ENCODE peak calls at places on chromosome 14, in seven cellular contexts. H, F, Y, I, J, E and A are unnamed samples.
A peak's percentile ranks its signal among the peaks of the same experiment; 100 is the strongest.

GRCh38 chr14:58078068-58078467 is 73.9 kb downstream of the ARMH4 start:
- DNase-seq in F (no peak), J (no peak), E (no peak), Y (no peak), I (no peak), H (no peak), A (no peak)

GRCh38 chr14:103890836-103891666 is 37.2 kb upstream of the TDRD9 start:
- DNase-seq in E (no peak), F (peak; percentile 42), H (no peak), J (peak; percentile 34), I (no peak), Y (no peak), A (peak; percentile 84)

GRCh38 chr14:85483652-85484051 is 46.3 kb upstream of the FLRT2 start:
- DNase-seq in H (no peak), Y (no peak), I (no peak), E (no peak), F (no peak), J (no peak), A (no peak)

GRCh38 chr14:55139696-55140509 is 10.9 kb downstream of the LGALS3 start:
- DNase-seq in E (no peak), J (no peak), I (no peak), F (peak; percentile 49), H (no peak), Y (no peak), A (no peak)

GRCh38 chr14:24155100-24155499 is 6.0 kb upstream of the IRF9 start:
- DNase-seq in J (no peak), Y (no peak), H (no peak), E (no peak), I (no peak), F (no peak), A (no peak)

GRCh38 chr14:69002069-69002468 is 23.0 kb upstream of the ACTN1 start:
- DNase-seq in Y (peak; percentile 51), E (no peak), F (no peak), H (no peak), I (no peak), J (peak; percentile 73), A (peak; percentile 94)

GRCh38 chr14:74526854-74527585 is 33.5 kb downstream of the ISCA2 start:
- DNase-seq in I (no peak), J (no peak), E (no peak), H (no peak), F (no peak), Y (no peak), A (peak; percentile 48)

GRCh38 chr14:105136401-105137322 is 31.9 kb downstream of the JAG2 start:
- DNase-seq in J (no peak), F (no peak), Y (no peak), I (no peak), E (peak; percentile 45), H (no peak), A (no peak)

GRCh38 chr14:68950111-68950510 is 29.0 kb downstream of the ACTN1 start:
- DNase-seq in I (no peak), Y (no peak), H (no peak), J (peak; percentile 53), E (no peak), F (no peak), A (no peak)

GRCh38 chr14:69284170-69284569 is 24.2 kb downstream of the GALNT16 start:
- DNase-seq in E (no peak), Y (no peak), I (no peak), F (no peak), H (no peak), J (no peak), A (no peak)

GRCh38 chr14:106883218-106883692 is 1356.9 kb downstream of the TMEM121 start:
- DNase-seq in I (no peak), E (peak; percentile 56), Y (peak; percentile 7), J (peak; percentile 39), F (peak; percentile 27), H (no peak), A (no peak)

GRCh38 chr14:24274101-24274543 is 2.7 kb upstream of the RABGGTA start:
- DNase-seq in J (no peak), Y (peak; percentile 71), F (no peak), I (no peak), E (no peak), H (peak; percentile 93), A (no peak)

GRCh38 chr14:53613404-53614253 is 343.0 kb downstream of the BMP4 start:
- DNase-seq in E (no peak), J (peak; percentile 100), F (no peak), H (peak; percentile 98), I (peak; percentile 86), Y (no peak), A (peak; percentile 35)

GRCh38 chr14:103121846-103122577 is 1.2 kb upstream of the TNFAIP2 start:
- DNase-seq in E (peak; percentile 80), J (peak; percentile 74), Y (peak; percentile 90), H (no peak), I (no peak), F (peak; percentile 86), A (peak; percentile 73)

GRCh38 chr14:29757711-29758233 is 169.9 kb downstream of the PRKD1 start:
- DNase-seq in F (no peak), E (no peak), I (no peak), Y (no peak), J (no peak), H (no peak), A (no peak)

GRCh38 chr14:74507085-74507484 is 13.5 kb downstream of the ISCA2 start:
- DNase-seq in J (no peak), I (no peak), H (no peak), E (no peak), F (no peak), Y (no peak), A (no peak)

GRCh38 chr14:64605926-64606685 is 56.3 kb downstream of the PPP1R36 start:
- DNase-seq in Y (no peak), H (no peak), E (peak; percentile 33), J (no peak), I (no peak), F (no peak), A (no peak)

GRCh38 chr14:64601571-64601970 is 51.8 kb downstream of the PPP1R36 start:
- DNase-seq in H (no peak), I (no peak), E (peak; percentile 35), Y (no peak), J (no peak), F (no peak), A (no peak)

GRCh38 chr14:64604001-64604400 is 54.2 kb downstream of the PPP1R36 start:
- DNase-seq in Y (no peak), F (no peak), I (no peak), J (no peak), H (no peak), E (no peak), A (no peak)

GRCh38 chr14:64604854-64605253 is 55.1 kb downstream of the PPP1R36 start:
- DNase-seq in E (peak; percentile 7), F (no peak), Y (no peak), H (no peak), I (no peak), J (no peak), A (no peak)

GRCh38 chr14:64602826-64603225 is 53.1 kb downstream of the PPP1R36 start:
- DNase-seq in Y (no peak), E (no peak), I (no peak), J (peak; percentile 6), H (no peak), F (no peak), A (no peak)
- TF ChIP-seq JUND in Y (no peak), E (no peak), I (no peak), J (no peak), H (no peak), F (no peak), A (no peak)

GRCh38 chr14:61479746-61480502 is 158.5 kb downstream of the PRKCH start:
- DNase-seq in F (no peak), J (no peak), E (no peak), H (no peak), I (no peak), Y (no peak), A (no peak)
- TF ChIP-seq JUND in F (no peak), J (no peak), E (no peak), H (no peak), I (peak; percentile 25), Y (no peak), A (no peak)

GRCh38 chr14:101600336-101600890 is 39.1 kb downstream of the DIO3 start:
- DNase-seq in F (peak; percentile 12), H (no peak), Y (no peak), E (no peak), J (no peak), I (no peak), A (no peak)
- TF ChIP-seq JUND in F (no peak), H (no peak), Y (no peak), E (no peak), J (no peak), I (no peak), A (no peak)

GRCh38 chr14:21039585-21040369 is 2.4 kb upstream of the RNASE7 start:
- DNase-seq in F (peak; percentile 56), Y (peak; percentile 73), J (peak; percentile 85), E (peak; percentile 53), I (peak; percentile 41), H (no peak), A (peak; percentile 79)
- TF ChIP-seq JUND in F (no peak), Y (no peak), J (no peak), E (no peak), I (no peak), H (no peak), A (no peak)

DNA sequence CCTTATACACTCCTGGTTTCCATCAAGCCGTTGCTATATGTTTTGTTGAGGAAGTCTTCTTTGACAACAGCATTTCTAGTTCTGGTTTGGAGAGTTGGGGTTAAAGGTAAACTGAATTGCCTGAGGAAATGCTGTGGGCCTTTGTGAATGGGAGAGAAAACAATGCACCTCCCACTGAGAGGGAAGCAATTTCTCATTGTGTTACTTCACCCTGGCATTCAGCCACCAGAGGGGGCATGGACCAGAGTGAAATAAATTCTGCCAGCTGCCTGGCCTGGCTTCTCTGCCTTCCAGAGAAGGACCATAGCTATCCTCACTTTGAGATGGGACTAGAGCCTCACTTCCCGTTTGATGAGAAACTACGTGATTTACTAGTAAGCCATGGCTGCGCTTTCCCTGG is 475.3 kb downstream of the EGLN3 start:
- DNase-seq in I (no peak), E (peak; percentile 76), Y (no peak), H (no peak), J (peak; percentile 58), F (peak; percentile 56), A (no peak)
- TF ChIP-seq JUND in I (no peak), E (no peak), Y (no peak), H (no peak), J (no peak), F (no peak), A (no peak)